ENCODE peak calls at places on chromosomes 1 and 21, in four cellular contexts. One of them, this sample, is unnamed.
A peak's percentile ranks its signal among the peaks of the same experiment; 100 is the strongest.

GRCh38 chr1:245877976-245878375 is 629.1 kb downstream of the SMYD3 start:
- DNase-seq in IMR-90: no peak
- DNase-seq in spleen: no peak
- DNase-seq in stomach: no peak
- DNase-seq in this sample: no peak

GRCh38 chr1:119762953-119763352 is 5.8 kb downstream of the HMGCS2 start:
- DNase-seq in IMR-90: no peak
- DNase-seq in spleen: no peak
- DNase-seq in stomach: no peak
- DNase-seq in this sample: no peak

GRCh38 chr1:154420172-154420571 is 15.0 kb downstream of the IL6R start:
- DNase-seq in IMR-90: peak; percentile 91
- DNase-seq in spleen: peak; percentile 87
- DNase-seq in stomach: peak; percentile 72
- DNase-seq in this sample: peak; percentile 80

GRCh38 chr21:32572574-32573420 is 12.5 kb downstream of the TCP10L start:
- DNase-seq in IMR-90: no peak
- DNase-seq in spleen: no peak
- DNase-seq in stomach: peak; percentile 66
- DNase-seq in this sample: peak; percentile 77

GRCh38 chr1:225681231-225681630 is 28.3 kb upstream of the ENAH start:
- DNase-seq in IMR-90: no peak
- DNase-seq in spleen: no peak
- DNase-seq in stomach: no peak
- DNase-seq in this sample: no peak

GRCh38 chr1:172497230-172497629 is 35.7 kb upstream of the SUCO start:
- DNase-seq in IMR-90: peak; percentile 11
- DNase-seq in spleen: no peak
- DNase-seq in stomach: no peak
- DNase-seq in this sample: peak; percentile 62

GRCh38 chr1:94560333-94560732 is 18.8 kb upstream of the F3 start:
- DNase-seq in IMR-90: peak; percentile 70
- DNase-seq in spleen: no peak
- DNase-seq in stomach: no peak
- DNase-seq in this sample: no peak

GRCh38 chr1:47222476-47222875 is 9.5 kb downstream of the TAL1 start:
- DNase-seq in IMR-90: no peak
- DNase-seq in spleen: no peak
- DNase-seq in stomach: no peak
- DNase-seq in this sample: no peak

GRCh38 chr1:108877324-108877812 is 583 bp downstream of the GPSM2 start:
- DNase-seq in IMR-90: peak; percentile 30
- DNase-seq in spleen: no peak
- DNase-seq in stomach: no peak
- DNase-seq in this sample: peak; percentile 45

GRCh38 chr1:13628218-13628617 is 44.6 kb downstream of the PDPN start:
- DNase-seq in IMR-90: no peak
- DNase-seq in spleen: no peak
- DNase-seq in stomach: no peak
- DNase-seq in this sample: peak; percentile 8

GRCh38 chr1:225652726-225653462 is at the start of gene ENAH:
- DNase-seq in IMR-90: peak; percentile 76
- DNase-seq in spleen: peak; percentile 88
- DNase-seq in stomach: peak; percentile 84
- DNase-seq in this sample: peak; percentile 83

GRCh38 chr1:215650446-215651149 is 83.5 kb downstream of the KCTD3 start:
- DNase-seq in IMR-90: no peak
- DNase-seq in spleen: no peak
- DNase-seq in stomach: no peak
- DNase-seq in this sample: no peak

GRCh38 chr1:75733661-75734060 is 9.2 kb downstream of the ACADM start:
- DNase-seq in IMR-90: no peak
- DNase-seq in spleen: no peak
- DNase-seq in stomach: no peak
- DNase-seq in this sample: no peak
- H3K4me3 ChIP-seq in IMR-90: no peak overlapping the region
- H3K4me3 ChIP-seq in spleen: no peak overlapping the region
- H3K4me3 ChIP-seq in stomach: no peak overlapping the region
- H3K4me3 ChIP-seq in this sample: no peak overlapping the region

DNA sequence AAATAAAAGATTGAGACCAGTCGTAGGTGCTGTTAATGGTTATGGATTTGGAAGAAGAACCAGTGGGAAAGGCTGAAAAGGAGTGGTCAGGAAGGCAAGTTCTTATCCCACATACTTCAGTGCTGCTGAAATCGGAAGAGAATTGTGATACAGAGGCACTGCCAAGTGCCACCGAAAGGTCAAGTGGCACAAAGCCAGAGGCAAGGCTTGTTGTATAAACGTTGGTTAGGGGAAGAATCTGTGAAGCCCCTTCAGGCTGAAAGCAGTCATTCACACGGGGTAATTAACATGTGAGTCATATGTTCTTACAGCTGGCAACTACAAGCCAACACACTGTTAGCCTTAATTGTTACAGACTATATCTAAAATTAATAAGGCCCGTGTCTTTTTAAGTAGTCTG is 48.8 kb downstream of the ZBTB40 start:
- DNase-seq in IMR-90: peak; percentile 59
- DNase-seq in spleen: no peak
- DNase-seq in stomach: peak; percentile 43
- DNase-seq in this sample: peak; percentile 71
- TF ChIP-seq CTCF in IMR-90: no peak
- TF ChIP-seq CTCF in spleen: no peak
- TF ChIP-seq CTCF in stomach: no peak
- TF ChIP-seq CTCF in this sample: no peak

GRCh38 chr1:75792091-75792490 is 4.6 kb upstream of the MSH4 start:
- DNase-seq in IMR-90: no peak
- DNase-seq in spleen: no peak
- DNase-seq in stomach: no peak
- DNase-seq in this sample: no peak

GRCh38 chr1:75786901-75787455 is 922 bp downstream of the RABGGTB start:
- DNase-seq in IMR-90: no peak
- DNase-seq in spleen: no peak
- DNase-seq in stomach: no peak
- DNase-seq in this sample: no peak

GRCh38 chr1:75787524-75787923 is 1.5 kb downstream of the RABGGTB start:
- DNase-seq in IMR-90: no peak
- DNase-seq in spleen: no peak
- DNase-seq in stomach: no peak
- DNase-seq in this sample: no peak

GRCh38 chr1:75794382-75794781 is 2.3 kb upstream of the MSH4 start:
- DNase-seq in IMR-90: no peak
- DNase-seq in spleen: no peak
- DNase-seq in stomach: no peak
- DNase-seq in this sample: peak; percentile 30

DNA sequence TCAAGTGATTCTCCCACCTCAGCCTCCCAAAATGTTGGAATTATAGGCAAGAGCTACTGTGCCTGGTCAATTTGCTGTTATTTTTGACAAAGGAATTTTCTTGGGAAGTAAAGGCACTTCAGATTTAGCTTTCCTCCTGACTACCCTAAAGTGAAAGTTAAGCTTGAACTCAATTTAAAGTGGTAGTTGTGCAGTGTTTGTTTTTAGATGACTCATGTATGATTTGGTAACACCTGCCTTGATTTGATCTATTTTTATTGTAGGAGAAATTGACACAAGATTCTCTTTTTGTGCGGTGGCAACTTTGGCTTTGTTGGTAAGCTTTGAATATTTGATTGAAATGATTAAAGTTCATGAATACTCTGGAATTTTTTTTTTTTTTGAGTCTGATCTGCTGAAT is 5.0 kb downstream of the RABGGTB start:
- DNase-seq in IMR-90: peak; percentile 52
- DNase-seq in spleen: no peak
- DNase-seq in stomach: no peak
- DNase-seq in this sample: peak; percentile 59
- H3K4me3 ChIP-seq in IMR-90: no peak overlapping the region
- H3K4me3 ChIP-seq in spleen: no peak overlapping the region
- H3K4me3 ChIP-seq in stomach: peak overlapping the region; percentile 59
- H3K4me3 ChIP-seq in this sample: peak overlapping the region; percentile 20

DNA sequence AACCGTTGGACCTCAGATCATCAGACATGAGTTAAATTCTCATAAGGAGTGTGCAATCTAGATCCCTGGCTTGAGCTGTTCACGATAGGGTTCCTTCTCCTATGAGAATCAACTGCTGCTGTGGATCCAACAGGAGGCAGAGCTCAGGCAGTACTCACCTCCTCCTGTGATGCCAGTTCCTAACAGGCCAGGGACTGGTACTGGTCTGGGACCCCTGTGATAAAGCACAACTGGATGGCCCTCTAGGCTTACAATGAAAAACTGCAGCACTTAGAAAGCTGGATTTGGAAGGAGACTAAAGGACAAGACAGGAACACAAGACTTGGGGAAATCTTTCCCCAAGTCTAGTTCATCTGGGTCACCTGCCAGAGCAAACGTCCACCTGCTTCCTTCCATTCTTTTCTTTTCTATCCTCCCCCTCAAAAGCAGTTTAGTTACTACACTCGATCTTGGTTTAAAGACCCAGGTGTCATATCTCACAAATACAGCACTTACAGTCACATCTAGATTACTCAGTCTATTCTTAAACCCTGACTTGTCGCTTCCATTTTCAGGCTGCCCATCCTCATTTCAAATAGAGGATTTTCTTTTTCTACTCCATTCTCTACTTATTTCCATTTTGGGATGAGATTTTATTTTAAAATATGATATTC is 59.8 kb downstream of the PTPN14 start:
- DNase-seq in IMR-90: no peak
- DNase-seq in spleen: no peak
- DNase-seq in stomach: no peak
- DNase-seq in this sample: no peak
- TF ChIP-seq CTCF in IMR-90: no peak
- TF ChIP-seq CTCF in spleen: no peak
- TF ChIP-seq CTCF in stomach: no peak
- TF ChIP-seq CTCF in this sample: no peak

DNA sequence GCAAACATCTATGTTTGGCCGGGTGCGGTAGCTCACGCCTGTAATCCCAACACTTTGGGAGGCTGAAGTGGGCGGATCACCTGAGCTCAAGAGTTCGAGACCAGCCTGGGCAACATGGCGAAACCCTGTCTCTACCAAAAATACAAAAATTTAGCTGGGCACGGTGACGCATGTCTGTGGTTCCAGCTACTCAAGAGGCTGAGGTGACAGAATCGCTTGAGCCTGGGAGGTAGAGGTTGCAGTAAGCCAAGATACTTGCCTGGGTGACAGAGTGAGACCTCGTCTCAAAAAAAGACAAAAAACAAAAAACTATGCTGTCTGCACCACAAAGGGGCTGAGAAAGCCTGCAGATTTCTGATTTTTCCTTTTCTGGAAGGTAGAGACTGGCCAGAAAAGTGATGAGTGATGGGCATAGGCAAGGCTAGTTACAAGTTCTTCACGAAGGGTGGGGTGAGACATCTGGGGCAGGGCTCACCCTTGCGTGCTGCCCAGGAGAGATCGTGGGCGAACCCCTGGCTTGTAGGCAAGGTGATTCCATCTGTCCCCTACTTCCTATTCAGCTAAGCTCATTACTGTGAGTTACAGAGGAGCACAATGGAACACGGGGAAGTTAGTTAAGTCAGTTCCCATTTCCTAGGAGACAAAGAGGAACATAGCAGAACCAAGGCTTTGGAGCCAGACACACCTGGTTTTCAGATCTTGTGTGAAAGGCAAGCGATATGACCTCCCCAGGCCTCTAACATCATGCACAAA is 3.2 kb downstream of the SLC2A1 start:
- DNase-seq in IMR-90: no peak
- DNase-seq in spleen: no peak
- DNase-seq in stomach: no peak
- DNase-seq in this sample: no peak
- H3K4me3 ChIP-seq in IMR-90: peak overlapping the region; percentile 42
- H3K4me3 ChIP-seq in spleen: no peak overlapping the region
- H3K4me3 ChIP-seq in stomach: no peak overlapping the region
- H3K4me3 ChIP-seq in this sample: peak overlapping the region; percentile 70

GRCh38 chr1:86650065-86650464 is 54.3 kb upstream of the SH3GLB1 start:
- DNase-seq in IMR-90: no peak
- DNase-seq in spleen: no peak
- DNase-seq in stomach: no peak
- DNase-seq in this sample: peak; percentile 48
- TF ChIP-seq CTCF in IMR-90: no peak
- TF ChIP-seq CTCF in spleen: no peak
- TF ChIP-seq CTCF in stomach: no peak
- TF ChIP-seq CTCF in this sample: no peak

DNA sequence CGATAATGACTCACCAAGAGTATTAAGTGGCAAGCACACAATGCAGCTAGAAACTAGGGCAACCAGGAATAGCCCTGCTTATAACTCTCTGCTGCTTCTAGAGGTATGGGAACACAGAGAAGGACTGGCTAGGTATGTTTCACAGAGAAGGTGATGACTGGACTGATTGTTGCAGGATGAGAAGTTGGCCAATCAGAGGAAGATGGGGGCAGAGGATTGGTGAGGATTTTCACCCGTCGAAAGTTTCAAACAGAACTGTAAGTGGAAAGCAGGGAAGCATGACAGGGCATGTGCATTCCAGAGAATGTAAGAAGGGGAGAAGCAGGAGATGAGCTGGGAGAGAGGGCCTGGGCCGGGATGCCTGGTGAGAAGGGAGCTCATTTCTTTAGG is 222.5 kb upstream of the JUN start:
- DNase-seq in IMR-90: no peak
- DNase-seq in spleen: no peak
- DNase-seq in stomach: no peak
- DNase-seq in this sample: peak; percentile 51
- H3K4me3 ChIP-seq in IMR-90: no peak overlapping the region
- H3K4me3 ChIP-seq in spleen: no peak overlapping the region
- H3K4me3 ChIP-seq in stomach: no peak overlapping the region
- H3K4me3 ChIP-seq in this sample: no peak overlapping the region